ENCODE peak calls at places on chromosomes 5 and 9, in nine cellular contexts. One of them, this sample, is unnamed.

GRCh38 chr9:114851301-114851700 is 45.5 kb upstream of the TNFSF15 start:
- DNase-seq in HCT116: no peak
- DNase-seq in A549: no peak
- DNase-seq in ovary: no peak
- DNase-seq in uterus: no peak
- DNase-seq in tibial nerve: no peak
- DNase-seq in adrenal gland: no peak
- DNase-seq in spleen: no peak
- DNase-seq in transverse colon: no peak
- DNase-seq in this sample: no peak

GRCh38 chr9:132946216-132946615 is 1.8 kb upstream of the TSC1 start:
- DNase-seq in tibial nerve: no peak
- DNase-seq in adrenal gland: no peak
- DNase-seq in A549: no peak
- DNase-seq in ovary: no peak
- DNase-seq in uterus: no peak
- DNase-seq in transverse colon: no peak
- DNase-seq in HCT116: no peak
- DNase-seq in spleen: no peak
- DNase-seq in this sample: no peak

GRCh38 chr5:65209341-65209740 is 272.4 kb downstream of the ADAMTS6 start:
- DNase-seq in uterus: no peak
- DNase-seq in A549: peak; percentile 11
- DNase-seq in tibial nerve: no peak
- DNase-seq in HCT116: no peak
- DNase-seq in ovary: no peak
- DNase-seq in spleen: no peak
- DNase-seq in transverse colon: no peak
- DNase-seq in adrenal gland: no peak
- DNase-seq in this sample: no peak

GRCh38 chr9:125586173-125586512 is 120.9 kb downstream of the MAPKAP1 start:
- DNase-seq in HCT116: no peak
- DNase-seq in tibial nerve: no peak
- DNase-seq in ovary: no peak
- DNase-seq in transverse colon: peak; percentile 31
- DNase-seq in uterus: no peak
- DNase-seq in A549: no peak
- DNase-seq in spleen: no peak
- DNase-seq in adrenal gland: no peak
- DNase-seq in this sample: no peak

GRCh38 chr5:13976223-13976622 is 31.7 kb upstream of the DNAH5 start:
- DNase-seq in ovary: no peak
- DNase-seq in adrenal gland: no peak
- DNase-seq in A549: no peak
- DNase-seq in spleen: no peak
- DNase-seq in HCT116: no peak
- DNase-seq in uterus: no peak
- DNase-seq in transverse colon: no peak
- DNase-seq in tibial nerve: no peak
- DNase-seq in this sample: no peak

GRCh38 chr9:82091610-82092009 is 103.0 kb downstream of the SPATA31D1 start:
- DNase-seq in ovary: no peak
- DNase-seq in uterus: no peak
- DNase-seq in tibial nerve: no peak
- DNase-seq in spleen: no peak
- DNase-seq in A549: no peak
- DNase-seq in HCT116: no peak
- DNase-seq in adrenal gland: no peak
- DNase-seq in transverse colon: no peak
- DNase-seq in this sample: no peak

GRCh38 chr9:121328876-121329681 is 41.0 kb downstream of the STOM start:
- DNase-seq in uterus: no peak
- DNase-seq in ovary: no peak
- DNase-seq in transverse colon: no peak
- DNase-seq in spleen: no peak
- DNase-seq in A549: no peak
- DNase-seq in HCT116: no peak
- DNase-seq in adrenal gland: no peak
- DNase-seq in tibial nerve: no peak
- DNase-seq in this sample: no peak

GRCh38 chr5:7927466-7928375 is 58.8 kb downstream of the MTRR start:
- DNase-seq in uterus: no peak
- DNase-seq in ovary: peak; percentile 63
- DNase-seq in A549: peak; percentile 45
- DNase-seq in tibial nerve: no peak
- DNase-seq in adrenal gland: peak; percentile 56
- DNase-seq in HCT116: peak; percentile 22
- DNase-seq in spleen: no peak
- DNase-seq in transverse colon: peak; percentile 74
- DNase-seq in this sample: peak; percentile 64

GRCh38 chr5:73496984-73497457 is 1.2 kb upstream of the BTF3 start:
- DNase-seq in adrenal gland: no peak
- DNase-seq in transverse colon: no peak
- DNase-seq in uterus: no peak
- DNase-seq in ovary: no peak
- DNase-seq in A549: peak; percentile 85
- DNase-seq in tibial nerve: no peak
- DNase-seq in HCT116: peak; percentile 79
- DNase-seq in spleen: no peak
- DNase-seq in this sample: no peak

GRCh38 chr9:132056717-132057429 is 22.8 kb downstream of the MED27 start:
- DNase-seq in A549: no peak
- DNase-seq in tibial nerve: no peak
- DNase-seq in spleen: no peak
- DNase-seq in ovary: no peak
- DNase-seq in transverse colon: no peak
- DNase-seq in uterus: no peak
- DNase-seq in HCT116: no peak
- DNase-seq in adrenal gland: no peak
- DNase-seq in this sample: no peak

GRCh38 chr5:10534491-10535236 is 29.2 kb upstream of the ANKRD33B start:
- DNase-seq in A549: no peak
- DNase-seq in tibial nerve: no peak
- DNase-seq in uterus: no peak
- DNase-seq in ovary: no peak
- DNase-seq in HCT116: no peak
- DNase-seq in adrenal gland: no peak
- DNase-seq in spleen: no peak
- DNase-seq in transverse colon: no peak
- DNase-seq in this sample: no peak

GRCh38 chr5:132500244-132500930 is 9.8 kb upstream of the IRF1 start:
- DNase-seq in spleen: no peak
- DNase-seq in HCT116: no peak
- DNase-seq in adrenal gland: no peak
- DNase-seq in transverse colon: no peak
- DNase-seq in tibial nerve: no peak
- DNase-seq in A549: no peak
- DNase-seq in uterus: no peak
- DNase-seq in ovary: peak; percentile 35
- DNase-seq in this sample: peak; percentile 23

GRCh38 chr9:4666042-4666699 is at the start of gene SPATA6L:
- DNase-seq in transverse colon: peak; percentile 76
- DNase-seq in HCT116: no peak
- DNase-seq in A549: peak; percentile 63
- DNase-seq in ovary: peak; percentile 81
- DNase-seq in tibial nerve: peak; percentile 34
- DNase-seq in uterus: peak; percentile 73
- DNase-seq in spleen: peak; percentile 91
- DNase-seq in adrenal gland: peak; percentile 68
- DNase-seq in this sample: peak; percentile 75

GRCh38 chr5:176793736-176794135 is 16.6 kb upstream of the UNC5A start:
- DNase-seq in spleen: no peak
- DNase-seq in HCT116: no peak
- DNase-seq in uterus: no peak
- DNase-seq in A549: no peak
- DNase-seq in ovary: no peak
- DNase-seq in transverse colon: no peak
- DNase-seq in tibial nerve: no peak
- DNase-seq in adrenal gland: no peak
- DNase-seq in this sample: no peak

GRCh38 chr5:140073296-140073695 is 30.2 kb upstream of the NRG2 start:
- DNase-seq in A549: no peak
- DNase-seq in transverse colon: no peak
- DNase-seq in spleen: no peak
- DNase-seq in HCT116: no peak
- DNase-seq in ovary: no peak
- DNase-seq in adrenal gland: no peak
- DNase-seq in uterus: no peak
- DNase-seq in tibial nerve: no peak
- DNase-seq in this sample: no peak

GRCh38 chr9:136096505-136097001 is 1.5 kb upstream of the NACC2 start:
- DNase-seq in spleen: no peak
- DNase-seq in ovary: no peak
- DNase-seq in transverse colon: no peak
- DNase-seq in HCT116: no peak
- DNase-seq in uterus: no peak
- DNase-seq in A549: no peak
- DNase-seq in adrenal gland: no peak
- DNase-seq in tibial nerve: no peak
- DNase-seq in this sample: no peak
- H3K4me3 ChIP-seq in spleen: no peak overlapping the region
- H3K4me3 ChIP-seq in ovary: no peak overlapping the region
- H3K4me3 ChIP-seq in transverse colon: no peak overlapping the region
- H3K4me3 ChIP-seq in HCT116: peak overlapping the region; percentile 78
- H3K4me3 ChIP-seq in uterus: no peak overlapping the region
- H3K4me3 ChIP-seq in A549: peak overlapping the region; percentile 79
- H3K4me3 ChIP-seq in adrenal gland: no peak overlapping the region
- H3K4me3 ChIP-seq in tibial nerve: no peak overlapping the region
- H3K4me3 ChIP-seq in this sample: no peak overlapping the region

DNA sequence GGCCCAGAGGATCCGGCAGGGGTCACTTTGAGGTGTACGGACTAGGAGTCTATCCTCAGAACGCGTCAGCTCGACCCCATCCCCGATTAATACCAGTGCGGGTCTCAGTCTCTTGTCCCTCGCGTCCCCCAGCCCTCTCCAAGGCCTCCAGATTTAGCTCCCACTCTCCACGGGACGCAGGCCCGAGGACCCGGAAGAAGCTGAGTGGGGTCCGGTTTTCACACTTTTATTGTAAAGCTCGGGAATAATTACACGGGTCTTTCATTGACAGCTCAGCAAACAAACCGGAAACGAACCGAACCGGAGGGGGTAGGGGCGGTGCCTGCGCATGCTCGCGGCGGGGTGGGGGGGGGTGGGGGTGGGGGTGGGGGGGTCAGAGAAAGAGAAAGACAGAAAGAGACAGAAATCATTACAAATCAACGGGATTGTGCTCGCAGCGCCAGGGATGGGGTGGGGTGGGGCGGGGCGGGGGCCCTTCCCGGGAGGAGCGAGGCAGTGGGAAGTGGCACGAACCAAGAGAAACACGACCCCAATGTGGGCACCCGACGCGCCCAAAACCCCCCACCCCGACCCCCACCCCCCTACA is 27.9 kb downstream of the PCDH1 start:
- DNase-seq in HCT116: no peak
- DNase-seq in spleen: no peak
- DNase-seq in ovary: peak; percentile 61
- DNase-seq in A549: peak; percentile 29
- DNase-seq in uterus: peak; percentile 50
- DNase-seq in transverse colon: no peak
- DNase-seq in tibial nerve: no peak
- DNase-seq in adrenal gland: peak; percentile 45
- DNase-seq in this sample: no peak
- TF ChIP-seq POLR2A in HCT116: no peak
- TF ChIP-seq POLR2A in spleen: no peak
- TF ChIP-seq POLR2A in ovary: no peak
- TF ChIP-seq POLR2A in A549: no peak
- TF ChIP-seq POLR2A in uterus: no peak
- TF ChIP-seq POLR2A in transverse colon: no peak
- TF ChIP-seq POLR2A in tibial nerve: no peak
- TF ChIP-seq POLR2A in adrenal gland: no peak
- TF ChIP-seq POLR2A in this sample: no peak

GRCh38 chr9:130845254-130845653 is 10.2 kb downstream of the ABL1 start:
- DNase-seq in HCT116: no peak
- DNase-seq in ovary: no peak
- DNase-seq in spleen: no peak
- DNase-seq in tibial nerve: no peak
- DNase-seq in adrenal gland: no peak
- DNase-seq in transverse colon: no peak
- DNase-seq in uterus: peak; percentile 53
- DNase-seq in A549: no peak
- DNase-seq in this sample: no peak
- H3K4me3 ChIP-seq in HCT116: no peak overlapping the region
- H3K4me3 ChIP-seq in ovary: no peak overlapping the region
- H3K4me3 ChIP-seq in spleen: no peak overlapping the region
- H3K4me3 ChIP-seq in tibial nerve: no peak overlapping the region
- H3K4me3 ChIP-seq in adrenal gland: no peak overlapping the region
- H3K4me3 ChIP-seq in transverse colon: no peak overlapping the region
- H3K4me3 ChIP-seq in uterus: peak overlapping the region; percentile 20
- H3K4me3 ChIP-seq in A549: peak overlapping the region; percentile 35
- H3K4me3 ChIP-seq in this sample: no peak overlapping the region

GRCh38 chr5:113024298-113024697 is 47.7 kb downstream of the DCP2 start:
- DNase-seq in A549: no peak
- DNase-seq in transverse colon: no peak
- DNase-seq in tibial nerve: no peak
- DNase-seq in uterus: no peak
- DNase-seq in ovary: no peak
- DNase-seq in HCT116: no peak
- DNase-seq in adrenal gland: no peak
- DNase-seq in spleen: no peak
- DNase-seq in this sample: no peak

GRCh38 chr5:113027431-113027830 is 50.8 kb downstream of the DCP2 start:
- DNase-seq in HCT116: no peak
- DNase-seq in spleen: no peak
- DNase-seq in transverse colon: no peak
- DNase-seq in adrenal gland: no peak
- DNase-seq in ovary: no peak
- DNase-seq in tibial nerve: no peak
- DNase-seq in uterus: no peak
- DNase-seq in A549: no peak
- DNase-seq in this sample: no peak

GRCh38 chr5:113025596-113025995 is 49.0 kb downstream of the DCP2 start:
- DNase-seq in ovary: no peak
- DNase-seq in tibial nerve: no peak
- DNase-seq in uterus: no peak
- DNase-seq in adrenal gland: no peak
- DNase-seq in A549: no peak
- DNase-seq in transverse colon: no peak
- DNase-seq in spleen: no peak
- DNase-seq in HCT116: no peak
- DNase-seq in this sample: no peak

GRCh38 chr5:113029614-113030013 is 53.0 kb downstream of the DCP2 start:
- DNase-seq in HCT116: no peak
- DNase-seq in spleen: no peak
- DNase-seq in adrenal gland: no peak
- DNase-seq in A549: no peak
- DNase-seq in ovary: no peak
- DNase-seq in transverse colon: no peak
- DNase-seq in uterus: no peak
- DNase-seq in tibial nerve: no peak
- DNase-seq in this sample: no peak

DNA sequence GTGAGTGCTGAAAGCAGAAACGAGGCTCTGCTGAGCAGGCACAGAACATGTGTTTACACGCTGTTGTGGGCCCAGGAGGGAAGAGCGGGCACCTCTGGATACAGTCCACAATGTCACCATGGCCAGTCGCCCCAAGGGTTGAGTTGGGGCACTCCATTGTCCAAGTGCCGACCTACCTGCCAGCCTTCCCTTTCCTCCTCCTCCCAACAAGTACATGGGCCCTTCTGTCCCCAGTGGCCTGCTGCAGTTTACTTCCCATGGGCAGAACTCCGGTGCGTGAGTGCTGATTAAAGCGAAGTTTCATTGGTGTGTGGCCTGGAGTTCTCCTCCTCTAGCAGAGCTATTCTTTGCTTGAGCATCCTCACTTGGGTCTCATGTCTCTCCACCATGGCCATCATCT is 50.4 kb downstream of the DCP2 start:
- DNase-seq in spleen: no peak
- DNase-seq in HCT116: no peak
- DNase-seq in uterus: no peak
- DNase-seq in tibial nerve: no peak
- DNase-seq in ovary: no peak
- DNase-seq in A549: no peak
- DNase-seq in adrenal gland: no peak
- DNase-seq in transverse colon: no peak
- DNase-seq in this sample: no peak
- TF ChIP-seq POLR2A in spleen: no peak
- TF ChIP-seq POLR2A in HCT116: no peak
- TF ChIP-seq POLR2A in uterus: no peak
- TF ChIP-seq POLR2A in tibial nerve: no peak
- TF ChIP-seq POLR2A in ovary: no peak
- TF ChIP-seq POLR2A in A549: no peak
- TF ChIP-seq POLR2A in adrenal gland: no peak
- TF ChIP-seq POLR2A in transverse colon: no peak
- TF ChIP-seq POLR2A in this sample: no peak